ENCODE peak calls at places on chromosomes 6 and 20, in five cellular contexts. One of them, this sample, is unnamed.

GRCh38 chr6:16121339-16121738 is 7.5 kb upstream of the MYLIP start:
- DNase-seq in A549: no peak
- DNase-seq in transverse colon: no peak
- DNase-seq in uterus: no peak
- DNase-seq in stomach: no peak
- DNase-seq in this sample: no peak

GRCh38 chr6:125913864-125914351 is 42.7 kb upstream of the HINT3 start:
- DNase-seq in A549: peak; percentile 93
- DNase-seq in transverse colon: peak; percentile 69
- DNase-seq in uterus: peak; percentile 24
- DNase-seq in stomach: no peak
- DNase-seq in this sample: peak; percentile 19

GRCh38 chr6:8783191-8783590 is 347.8 kb upstream of the SLC35B3 start:
- DNase-seq in A549: no peak
- DNase-seq in transverse colon: no peak
- DNase-seq in uterus: no peak
- DNase-seq in stomach: no peak
- DNase-seq in this sample: no peak

GRCh38 chr20:37749185-37749584 is 55.4 kb downstream of the CTNNBL1 start:
- DNase-seq in A549: no peak
- DNase-seq in transverse colon: no peak
- DNase-seq in uterus: no peak
- DNase-seq in stomach: no peak
- DNase-seq in this sample: no peak

GRCh38 chr6:53361549-53362031 is 12.8 kb upstream of the ELOVL5 start:
- DNase-seq in A549: peak; percentile 27
- DNase-seq in transverse colon: no peak
- DNase-seq in uterus: no peak
- DNase-seq in stomach: no peak
- DNase-seq in this sample: no peak

GRCh38 chr20:61558726-61559125 is 306.7 kb downstream of the CDH4 start:
- DNase-seq in A549: no peak
- DNase-seq in transverse colon: no peak
- DNase-seq in uterus: no peak
- DNase-seq in stomach: no peak
- DNase-seq in this sample: no peak

GRCh38 chr6:104540743-104541142 is 319.0 kb downstream of the HACE1 start:
- DNase-seq in A549: no peak
- DNase-seq in transverse colon: no peak
- DNase-seq in uterus: no peak
- DNase-seq in stomach: no peak
- DNase-seq in this sample: no peak

GRCh38 chr6:142728367-142728766 is 216.6 kb downstream of the HIVEP2 start:
- DNase-seq in A549: no peak
- DNase-seq in transverse colon: peak; percentile 11
- DNase-seq in uterus: no peak
- DNase-seq in stomach: no peak
- DNase-seq in this sample: no peak

GRCh38 chr6:122059918-122060317 is 339.5 kb upstream of the HSF2 start:
- DNase-seq in A549: no peak
- DNase-seq in transverse colon: no peak
- DNase-seq in uterus: no peak
- DNase-seq in stomach: no peak
- DNase-seq in this sample: no peak
- TF ChIP-seq POLR2A in A549: no peak
- TF ChIP-seq POLR2A in transverse colon: no peak
- TF ChIP-seq POLR2A in uterus: no peak
- TF ChIP-seq POLR2A in stomach: no peak
- TF ChIP-seq POLR2A in this sample: no peak

DNA sequence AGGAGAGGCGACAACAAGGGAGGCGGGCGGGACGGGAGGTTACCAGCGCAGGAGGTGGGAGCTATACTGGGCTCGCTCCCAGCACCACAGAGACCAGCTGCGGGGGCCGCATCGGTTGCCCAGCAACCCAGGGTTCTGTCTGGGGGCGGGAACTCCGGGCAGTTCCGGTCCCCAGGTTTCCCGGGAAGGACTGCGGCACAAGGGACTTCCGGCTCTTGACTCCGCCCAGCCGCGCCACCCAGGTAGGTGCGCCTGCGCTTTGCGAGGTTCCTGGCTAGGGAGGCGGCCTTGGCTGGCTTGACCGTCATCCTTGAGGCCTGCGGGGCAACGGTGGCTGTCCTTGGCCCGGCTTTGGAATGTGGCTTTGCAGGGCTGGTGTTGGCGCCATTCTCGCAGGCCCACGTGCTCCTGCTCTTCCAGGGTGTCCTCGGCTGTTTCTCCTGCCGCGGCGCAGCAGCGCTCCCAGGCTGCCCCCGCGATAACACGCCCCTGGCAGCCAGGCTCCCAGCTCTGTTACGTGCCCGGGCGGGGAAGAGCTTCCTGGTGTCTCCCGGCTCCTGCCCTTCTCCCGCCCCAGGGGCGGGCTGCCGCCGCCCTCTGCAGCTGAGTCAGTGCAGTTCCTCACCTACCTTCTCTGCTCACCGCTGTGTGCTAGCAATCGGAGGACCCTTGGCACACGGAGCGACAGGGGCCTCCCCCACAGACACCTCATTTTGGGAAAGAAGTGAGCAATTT is at the start of gene RSPH3:
- DNase-seq in A549: peak; percentile 95
- DNase-seq in transverse colon: peak; percentile 97
- DNase-seq in uterus: peak; percentile 92
- DNase-seq in stomach: peak; percentile 97
- DNase-seq in this sample: peak; percentile 94
- TF ChIP-seq POLR2A in A549: peak; percentile 84
- TF ChIP-seq POLR2A in transverse colon: peak; percentile 91
- TF ChIP-seq POLR2A in uterus: peak; percentile 72
- TF ChIP-seq POLR2A in stomach: peak; percentile 41
- TF ChIP-seq POLR2A in this sample: peak; percentile 92

DNA sequence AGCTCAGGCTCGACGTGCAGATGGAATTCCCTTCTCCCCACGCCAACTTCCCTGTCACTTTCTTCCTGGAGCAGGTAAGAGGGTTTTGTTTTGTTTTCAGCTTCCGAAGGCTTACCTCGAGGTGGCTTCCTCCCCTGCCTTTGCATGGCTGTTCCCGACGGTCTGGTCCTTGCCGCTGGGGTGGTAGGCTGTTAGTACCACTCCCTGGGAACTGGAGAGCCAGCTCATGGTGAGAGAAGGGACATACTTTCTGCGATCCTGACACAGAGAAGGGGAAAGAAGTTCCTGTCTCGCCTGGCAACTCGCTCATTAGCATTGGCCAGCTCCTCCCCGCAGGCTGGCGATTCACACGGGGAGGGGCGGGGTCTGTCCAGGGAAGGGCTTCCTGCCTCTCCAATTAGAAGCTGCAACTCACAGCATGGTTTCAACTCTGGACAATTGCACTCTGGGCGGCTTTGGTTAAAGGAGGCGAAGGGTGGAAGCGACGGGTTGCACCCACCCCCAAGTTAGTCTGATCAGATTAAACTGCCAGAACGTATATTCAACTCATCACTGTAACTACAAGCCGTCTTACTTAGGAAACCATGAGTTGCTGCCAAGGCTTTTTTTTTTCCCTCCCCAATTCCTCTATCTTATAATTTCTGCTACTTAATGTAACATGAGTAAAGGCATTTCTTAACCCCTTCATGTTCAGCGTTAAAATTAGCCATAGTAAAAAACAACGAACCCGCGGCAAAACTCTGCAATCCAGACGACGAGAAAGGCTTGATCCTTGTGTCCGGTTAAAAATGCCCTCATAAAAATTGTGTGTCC is at the start of gene ARHGAP18:
- DNase-seq in A549: peak; percentile 88
- DNase-seq in transverse colon: peak; percentile 96
- DNase-seq in uterus: peak; percentile 82
- DNase-seq in stomach: peak; percentile 94
- DNase-seq in this sample: peak; percentile 95
- TF ChIP-seq POLR2A in A549: peak; percentile 40
- TF ChIP-seq POLR2A in transverse colon: peak; percentile 88
- TF ChIP-seq POLR2A in uterus: peak; percentile 56
- TF ChIP-seq POLR2A in stomach: peak; percentile 79
- TF ChIP-seq POLR2A in this sample: peak; percentile 95

DNA sequence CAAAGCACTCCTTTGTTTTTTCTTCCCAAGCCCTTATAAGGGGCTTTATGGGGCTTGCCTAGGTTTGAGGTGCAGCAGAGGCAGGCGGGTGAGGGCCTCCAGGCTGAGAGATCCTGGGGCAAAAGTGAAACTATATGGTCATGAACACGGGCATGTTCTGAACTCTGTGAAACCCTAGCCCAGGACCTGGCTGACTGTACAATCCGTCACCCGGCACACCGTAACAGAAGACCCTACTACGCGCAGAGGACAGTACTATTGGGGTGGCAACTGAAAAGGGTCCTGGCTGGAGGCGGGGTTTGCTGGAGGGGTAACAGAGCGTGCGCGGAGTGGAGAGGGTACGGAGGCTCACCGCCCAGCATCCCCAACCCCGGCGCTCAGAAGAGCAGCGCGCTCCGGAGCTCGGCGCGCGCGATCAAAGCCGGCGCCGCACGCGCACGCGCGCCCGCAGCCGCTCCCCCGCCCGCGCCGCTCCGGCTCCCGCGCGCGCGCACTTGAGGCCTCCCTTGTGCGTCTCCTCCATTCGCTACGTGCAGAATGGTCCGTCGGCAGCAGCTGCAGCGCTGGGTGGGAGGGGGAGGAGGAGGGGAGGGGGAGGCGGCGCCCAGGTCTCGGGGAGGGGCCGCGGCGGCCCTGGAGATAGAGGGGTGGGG is 54.2 kb downstream of the MRPL14 start:
- DNase-seq in A549: peak; percentile 72
- DNase-seq in transverse colon: peak; percentile 76
- DNase-seq in uterus: peak; percentile 80
- DNase-seq in stomach: peak; percentile 78
- DNase-seq in this sample: no peak
- TF ChIP-seq POLR2A in A549: peak; percentile 35
- TF ChIP-seq POLR2A in transverse colon: no peak
- TF ChIP-seq POLR2A in uterus: peak; percentile 65
- TF ChIP-seq POLR2A in stomach: no peak
- TF ChIP-seq POLR2A in this sample: peak; percentile 73

DNA sequence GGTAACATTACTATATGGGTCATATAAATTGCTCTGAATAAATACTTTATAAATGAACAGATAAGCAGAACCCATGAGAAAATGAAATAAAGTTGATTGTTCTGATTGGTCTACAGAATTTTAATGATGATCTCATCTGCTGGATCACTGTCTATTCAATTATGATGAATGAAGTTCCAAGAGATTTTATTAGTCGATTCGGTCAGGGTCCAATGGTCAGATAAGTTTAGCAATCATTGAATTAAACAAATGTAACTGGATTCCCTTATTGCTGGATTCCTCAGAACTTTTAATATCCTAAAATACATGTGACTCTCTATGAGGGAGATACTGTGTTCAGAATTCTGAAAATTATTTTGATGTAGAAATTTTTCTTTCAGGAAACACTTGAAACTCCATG is 715.2 kb downstream of the EPM2A start:
- DNase-seq in A549: no peak
- DNase-seq in transverse colon: no peak
- DNase-seq in uterus: no peak
- DNase-seq in stomach: no peak
- DNase-seq in this sample: no peak
- TF ChIP-seq POLR2A in A549: no peak
- TF ChIP-seq POLR2A in transverse colon: no peak
- TF ChIP-seq POLR2A in uterus: no peak
- TF ChIP-seq POLR2A in stomach: no peak
- TF ChIP-seq POLR2A in this sample: no peak

GRCh38 chr6:3405679-3406078 is 51.2 kb downstream of the SLC22A23 start:
- DNase-seq in A549: peak; percentile 38
- DNase-seq in transverse colon: no peak
- DNase-seq in uterus: no peak
- DNase-seq in stomach: no peak
- DNase-seq in this sample: peak; percentile 78

GRCh38 chr6:3407840-3408239 is 49.0 kb downstream of the SLC22A23 start:
- DNase-seq in A549: no peak
- DNase-seq in transverse colon: no peak
- DNase-seq in uterus: no peak
- DNase-seq in stomach: no peak
- DNase-seq in this sample: no peak

GRCh38 chr6:3406928-3407809 is 49.7 kb downstream of the SLC22A23 start:
- DNase-seq in A549: no peak
- DNase-seq in transverse colon: no peak
- DNase-seq in uterus: no peak
- DNase-seq in stomach: no peak
- DNase-seq in this sample: peak; percentile 63

GRCh38 chr6:3405182-3405518 is 51.7 kb downstream of the SLC22A23 start:
- DNase-seq in A549: no peak
- DNase-seq in transverse colon: no peak
- DNase-seq in uterus: no peak
- DNase-seq in stomach: no peak
- DNase-seq in this sample: no peak

GRCh38 chr6:3406362-3406809 is 50.5 kb downstream of the SLC22A23 start:
- DNase-seq in A549: no peak
- DNase-seq in transverse colon: no peak
- DNase-seq in uterus: no peak
- DNase-seq in stomach: no peak
- DNase-seq in this sample: no peak
- TF ChIP-seq POLR2A in A549: no peak
- TF ChIP-seq POLR2A in transverse colon: no peak
- TF ChIP-seq POLR2A in uterus: no peak
- TF ChIP-seq POLR2A in stomach: no peak
- TF ChIP-seq POLR2A in this sample: no peak